ENCODE peak calls at places on chromosomes 6 and 20, in seven cellular contexts. P, F, K, Q, Y, A and R are unnamed samples.

GRCh38 chr20:12012241-12013222 is 94.8 kb downstream of the BTBD3 start:
- DNase-seq in F (no peak), K (peak; percentile 55), A (peak; percentile 64), Y (peak; percentile 54), P (peak; percentile 41), Q (peak; percentile 51), R (no peak)

GRCh38 chr6:122459240-122459639 is 12.4 kb downstream of the SERINC1 start:
- DNase-seq in P (peak; percentile 65), A (no peak), F (no peak), Q (peak; percentile 8), Y (no peak), K (no peak), R (no peak)

GRCh38 chr6:56752009-56752408 is 109.3 kb upstream of the DST start:
- DNase-seq in K (no peak), Y (no peak), F (no peak), Q (peak; percentile 65), P (no peak), A (no peak), R (no peak)

GRCh38 chr20:5991623-5992441 is 41.4 kb downstream of the MCM8 start:
- DNase-seq in Y (no peak), P (no peak), K (peak; percentile 43), Q (no peak), A (no peak), F (no peak), R (no peak)

GRCh38 chr20:2653511-2654383 is 1.3 kb downstream of the NOP56 start:
- DNase-seq in Y (no peak), P (no peak), K (no peak), A (no peak), F (no peak), Q (no peak), R (no peak)

GRCh38 chr6:129281173-129281796 is 398.3 kb downstream of the LAMA2 start:
- DNase-seq in K (no peak), F (no peak), Q (no peak), Y (no peak), P (no peak), A (no peak), R (no peak)

GRCh38 chr20:61953789-61954125 is 111.9 kb downstream of the TAF4 start:
- DNase-seq in Q (no peak), K (no peak), P (no peak), Y (peak; percentile 33), F (no peak), A (no peak), R (no peak)

GRCh38 chr20:1185781-1186334 is 1.1 kb upstream of the TMEM74B start:
- DNase-seq in F (no peak), K (peak; percentile 80), A (peak; percentile 52), Q (peak; percentile 16), P (no peak), Y (peak; percentile 73), R (no peak)

GRCh38 chr20:46539113-46539512 is 11.3 kb downstream of the OCSTAMP start:
- DNase-seq in Y (no peak), Q (no peak), F (no peak), K (no peak), P (no peak), A (no peak), R (no peak)

GRCh38 chr20:62143976-62144825 is 632 bp downstream of the SS18L1 start:
- DNase-seq in K (peak; percentile 77), Q (peak; percentile 64), Y (peak; percentile 46), A (peak; percentile 66), P (peak; percentile 53), F (peak; percentile 53), R (peak; percentile 40)

GRCh38 chr6:168126566-168127383 is 47.8 kb upstream of the FRMD1 start:
- DNase-seq in K (no peak), P (no peak), Y (no peak), A (peak; percentile 5), F (no peak), Q (no peak), R (peak; percentile 7)

GRCh38 chr6:44022296-44022661 is 105.0 kb downstream of the MRPL14 start:
- DNase-seq in A (no peak), Q (no peak), P (no peak), F (no peak), K (no peak), Y (peak; percentile 15), R (no peak)

GRCh38 chr6:146913842-146914562 is 290.2 kb upstream of the STXBP5 start:
- DNase-seq in Y (no peak), P (peak; percentile 93), K (peak; percentile 91), F (peak; percentile 76), A (peak; percentile 76), Q (peak; percentile 92), R (peak; percentile 57)

GRCh38 chr6:83578057-83578456 is 65.7 kb downstream of the PRSS35 start:
- DNase-seq in F (no peak), K (no peak), A (no peak), Q (no peak), Y (no peak), P (no peak), R (no peak)

DNA sequence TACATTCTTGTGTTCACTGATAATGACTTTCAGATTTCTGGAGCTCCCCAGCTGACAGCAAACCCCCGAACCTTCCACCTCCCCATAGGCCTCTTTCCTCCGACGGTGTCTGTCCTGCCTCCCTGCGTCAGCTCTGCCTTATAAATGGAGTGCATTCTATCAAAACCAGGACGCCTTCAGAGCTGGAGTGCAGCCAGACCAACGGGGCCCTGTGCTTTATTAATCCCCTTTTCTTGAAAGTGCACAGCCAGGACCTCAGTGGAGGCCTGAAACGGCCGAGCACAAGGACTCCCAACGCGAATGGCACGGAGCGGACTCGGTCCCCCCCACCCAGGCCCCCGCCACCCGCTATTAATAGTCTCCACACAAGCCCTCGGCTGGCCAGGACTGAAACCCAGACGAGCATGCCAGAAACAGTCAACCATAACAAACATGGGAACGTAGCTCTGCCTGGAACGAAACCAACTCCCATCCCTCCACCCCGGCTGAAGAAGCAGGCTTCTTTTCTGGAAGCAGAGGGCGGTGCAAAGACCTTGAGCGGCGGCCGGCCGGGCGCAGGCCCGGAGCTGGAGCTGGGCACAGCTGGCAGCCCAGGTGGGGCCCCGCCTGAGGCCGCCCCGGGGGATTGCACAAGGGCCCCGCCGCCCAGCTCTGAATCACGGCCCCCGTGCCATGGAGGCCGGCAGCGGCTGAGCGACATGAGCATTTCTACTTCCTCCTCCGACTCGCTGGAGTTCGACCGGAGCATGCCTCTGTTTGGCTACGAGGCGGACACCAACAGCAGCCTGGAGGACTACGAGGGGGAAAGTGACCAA is 42.3 kb upstream of the NAA20 start:
- DNase-seq in Y (no peak), A (peak; percentile 80), F (peak; percentile 88), P (peak; percentile 84), Q (peak; percentile 91), K (peak; percentile 85), R (peak; percentile 84)
- H3K4me3 ChIP-seq in Y (no peak overlapping the region), A (peak overlapping the region; percentile 75), F (peak overlapping the region; percentile 56), P (peak overlapping the region; percentile 93), Q (peak overlapping the region; percentile 68), K (peak overlapping the region; percentile 7), R (peak overlapping the region; percentile 62)

DNA sequence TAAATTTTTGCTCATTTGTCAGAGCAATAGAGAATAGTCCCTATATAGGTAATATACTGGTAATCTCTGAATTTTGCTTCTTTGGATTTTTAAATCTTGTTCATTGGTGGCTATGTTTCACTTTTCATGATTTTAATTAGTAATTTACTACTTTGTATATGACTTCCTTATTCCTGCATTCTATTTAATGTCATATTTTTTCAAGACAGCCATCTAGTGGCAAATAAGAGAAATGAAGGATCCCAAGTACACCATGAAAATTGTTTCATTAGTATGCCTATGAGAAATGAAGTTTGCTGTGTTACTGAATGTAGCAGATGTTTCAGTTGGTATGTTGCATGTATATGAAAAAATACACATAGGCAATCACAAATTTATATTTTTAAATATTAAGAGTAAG is 82.4 kb downstream of the ZNF292 start:
- DNase-seq in Q (no peak), F (no peak), A (no peak), Y (no peak), K (no peak), P (no peak), R (no peak)
- TF ChIP-seq CTCF in Q (peak; percentile 52), F (no peak), A (peak; percentile 67), Y (no peak), K (peak; percentile 47), P (peak; percentile 63), R (peak; percentile 51)

GRCh38 chr6:110933913-110934312 is 24.6 kb upstream of the GTF3C6 start:
- DNase-seq in Y (no peak), A (no peak), P (no peak), Q (no peak), K (no peak), F (no peak), R (no peak)
- H3K27me3 ChIP-seq in Y (no peaks in the 10 kb centered on the region), A (no peaks in the 10 kb centered on the region), P (no peaks in the 10 kb centered on the region), Q (no peaks in the 10 kb centered on the region), K (no peaks in the 10 kb centered on the region), F (no peaks in the 10 kb centered on the region), R (no peaks in the 10 kb centered on the region)

GRCh38 chr6:131946992-131947955 is 3.9 kb downstream of the CCN2 start:
- DNase-seq in Y (no peak), A (no peak), P (no peak), F (no peak), Q (no peak), K (no peak), R (no peak)

GRCh38 chr6:131949615-131949908 is 1.6 kb downstream of the CCN2 start:
- DNase-seq in K (no peak), Q (no peak), F (no peak), Y (no peak), P (peak; percentile 41), A (no peak), R (no peak)

GRCh38 chr6:131948692-131949614 is 2.2 kb downstream of the CCN2 start:
- DNase-seq in Y (no peak), F (peak; percentile 29), P (peak; percentile 69), A (no peak), Q (peak; percentile 43), K (peak; percentile 38), R (peak; percentile 58)

GRCh38 chr6:131946404-131946991 is 4.7 kb downstream of the CCN2 start:
- DNase-seq in F (no peak), P (no peak), Q (no peak), Y (no peak), A (no peak), K (no peak), R (no peak)

GRCh38 chr6:131948221-131948661 is 2.9 kb downstream of the CCN2 start:
- DNase-seq in Q (no peak), A (no peak), P (no peak), Y (no peak), K (no peak), F (no peak), R (no peak)
- H3K4me3 ChIP-seq in Q (no peak overlapping the region), A (peak overlapping the region; percentile 73), P (no peak overlapping the region), Y (no peak overlapping the region), K (no peak overlapping the region), F (peak overlapping the region; percentile 80), R (peak overlapping the region; percentile 72)